ENCODE peak calls at places on chromosomes 13 and 19, in nine cellular contexts. L, H, K, M, E, Y, T, P and A are unnamed samples.

GRCh38 chr19:16876904-16877361 is 11.9 kb upstream of the F2RL3 start:
- DNase-seq in E (no peak), Y (no peak), L (no peak), K (no peak), M (no peak), H (no peak), P (no peak), T (no peak), A (no peak)

GRCh38 chr13:37587236-37587635 is 11.3 kb downstream of the POSTN start:
- DNase-seq in Y (no peak), M (no peak), L (no peak), P (no peak), H (no peak), T (no peak), E (no peak), K (no peak), A (no peak)

GRCh38 chr13:80195649-80196048 is 145.3 kb downstream of the SPRY2 start:
- DNase-seq in P (no peak), H (no peak), M (no peak), T (no peak), L (no peak), K (no peak), Y (no peak), E (no peak), A (no peak)

GRCh38 chr19:57314146-57314545 is 6.1 kb upstream of the ZNF543 start:
- DNase-seq in E (no peak), T (no peak), M (no peak), Y (no peak), L (no peak), K (no peak), P (no peak), H (no peak), A (no peak)

GRCh38 chr19:45126654-45127053 is 33.7 kb downstream of the PPP1R37 start:
- DNase-seq in H (no peak), E (no peak), P (no peak), K (no peak), M (no peak), T (no peak), L (no peak), Y (no peak), A (no peak)

GRCh38 chr19:42126565-42126964 is 5.7 kb downstream of the POU2F2 start:
- DNase-seq in M (no peak), H (no peak), T (no peak), L (no peak), P (no peak), E (no peak), Y (no peak), K (no peak), A (no peak)

GRCh38 chr19:42351079-42351735 is 25.8 kb downstream of the MEGF8 start:
- DNase-seq in Y (no peak), L (no peak), T (no peak), K (no peak), E (no peak), M (no peak), P (no peak), H (no peak), A (no peak)

GRCh38 chr19:46704379-46705076 is 12.4 kb downstream of the PRKD2 start:
- DNase-seq in P (peak; percentile 83), M (peak; percentile 75), H (peak; percentile 71), T (peak; percentile 95), Y (peak; percentile 50), K (peak; percentile 88), E (no peak), L (peak; percentile 91), A (no peak)

GRCh38 chr13:48155850-48156249 is 60.9 kb upstream of the MED4 start:
- DNase-seq in M (no peak), T (no peak), L (no peak), E (no peak), K (no peak), Y (no peak), H (no peak), P (no peak), A (peak; percentile 25)

GRCh38 chr13:44401577-44401976 is 28.0 kb downstream of the SERP2 start:
- DNase-seq in H (no peak), T (no peak), L (no peak), Y (no peak), K (no peak), P (no peak), E (no peak), M (no peak), A (no peak)

GRCh38 chr19:5313307-5313706 is 27.3 kb downstream of the PTPRS start:
- DNase-seq in T (peak; percentile 79), P (no peak), M (no peak), L (no peak), H (no peak), K (no peak), Y (peak; percentile 42), E (no peak), A (no peak)

GRCh38 chr13:82878536-82878935 is 1003.7 kb downstream of the SLITRK1 start:
- DNase-seq in M (no peak), P (no peak), K (no peak), L (no peak), H (no peak), T (no peak), Y (no peak), E (no peak), A (peak; percentile 62)

GRCh38 chr13:97944396-97945029 is 9.0 kb upstream of the IPO5 start:
- DNase-seq in K (no peak), P (no peak), H (no peak), M (no peak), E (no peak), L (no peak), Y (no peak), T (no peak), A (peak; percentile 33)

GRCh38 chr13:36148436-36148835 is 17.3 kb upstream of the DCLK1 start:
- DNase-seq in L (no peak), E (no peak), Y (no peak), T (no peak), H (no peak), K (no peak), P (no peak), M (no peak), A (no peak)

GRCh38 chr13:73608731-73609485 is 525.3 kb downstream of the KLF12 start:
- DNase-seq in T (no peak), H (no peak), Y (no peak), P (no peak), M (no peak), E (no peak), L (no peak), K (no peak), A (no peak)

GRCh38 chr19:12782424-12783225 is 7.3 kb upstream of the HOOK2 start:
- DNase-seq in L (peak; percentile 81), H (peak; percentile 84), Y (peak; percentile 67), T (peak; percentile 98), M (peak; percentile 90), K (peak; percentile 84), E (no peak), P (peak; percentile 62), A (no peak)

GRCh38 chr19:44024900-44025216 is 321 bp upstream of the ZNF222 start:
- DNase-seq in L (no peak), P (no peak), T (no peak), M (no peak), E (no peak), H (no peak), Y (no peak), K (no peak), A (no peak)

GRCh38 chr13:99422556-99423220 is 78.6 kb upstream of the TM9SF2 start:
- DNase-seq in K (no peak), H (no peak), T (no peak), M (no peak), E (no peak), Y (no peak), P (no peak), L (no peak), A (no peak)

GRCh38 chr19:53865523-53865917 is 2.2 kb upstream of the MYADM start:
- DNase-seq in T (no peak), K (no peak), Y (no peak), H (no peak), P (no peak), M (no peak), E (no peak), L (no peak), A (no peak)

GRCh38 chr19:45123440-45123850 is 30.5 kb downstream of the PPP1R37 start:
- DNase-seq in M (no peak), P (no peak), T (no peak), H (no peak), K (no peak), E (no peak), L (no peak), Y (peak; percentile 77), A (no peak)

DNA sequence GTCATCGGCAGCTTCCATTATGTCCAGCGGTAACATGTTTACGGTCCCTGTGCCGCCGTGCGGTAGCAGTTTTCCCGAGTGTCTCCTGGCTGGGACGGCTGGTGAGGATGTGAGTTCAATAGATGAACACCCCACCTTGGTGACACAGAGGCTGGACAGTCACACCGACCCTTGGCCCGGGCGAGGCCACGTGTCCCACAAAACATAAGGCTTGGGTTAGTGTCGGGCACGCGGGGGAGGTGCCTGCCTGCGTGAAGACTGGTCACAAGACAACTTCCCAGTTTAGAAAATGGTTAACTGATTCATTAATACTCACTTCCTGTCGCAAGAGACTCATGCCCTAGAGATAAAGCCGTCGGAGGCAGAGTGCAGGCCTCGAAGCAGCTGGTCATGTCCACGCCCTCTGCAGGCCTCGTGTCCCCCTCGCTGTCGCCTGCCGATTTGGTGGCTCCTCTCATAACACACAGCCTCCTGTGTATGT is 17.2 kb downstream of the RASA3 start:
- DNase-seq in L (no peak), K (peak; percentile 65), M (peak; percentile 16), H (no peak), P (no peak), T (peak; percentile 83), E (peak; percentile 41), Y (peak; percentile 6), A (peak; percentile 91)
- TF ChIP-seq CTCF in L (no peak), K (no peak), M (no peak), H (no peak), P (no peak), T (no peak), E (peak; percentile 27), Y (no peak), A (peak; percentile 53)

GRCh38 chr13:43229506-43229905 is 206.1 kb downstream of the DNAJC15 start:
- DNase-seq in T (no peak), M (no peak), K (no peak), H (no peak), L (no peak), Y (no peak), E (peak; percentile 43), P (no peak), A (peak; percentile 70)
- TF ChIP-seq CTCF in T (no peak), M (no peak), K (no peak), H (no peak), L (no peak), Y (no peak), E (no peak), P (no peak), A (no peak)

GRCh38 chr19:49224856-49225255 is 67.3 kb downstream of the TRPM4 start:
- DNase-seq in K (peak; percentile 68), P (no peak), Y (peak; percentile 86), E (no peak), T (no peak), L (no peak), M (no peak), H (no peak), A (peak; percentile 63)
- TF ChIP-seq CTCF in K (peak; percentile 41), P (peak; percentile 56), Y (peak; percentile 73), E (peak; percentile 43), T (peak; percentile 37), L (no peak), M (no peak), H (no peak), A (peak; percentile 74)

DNA sequence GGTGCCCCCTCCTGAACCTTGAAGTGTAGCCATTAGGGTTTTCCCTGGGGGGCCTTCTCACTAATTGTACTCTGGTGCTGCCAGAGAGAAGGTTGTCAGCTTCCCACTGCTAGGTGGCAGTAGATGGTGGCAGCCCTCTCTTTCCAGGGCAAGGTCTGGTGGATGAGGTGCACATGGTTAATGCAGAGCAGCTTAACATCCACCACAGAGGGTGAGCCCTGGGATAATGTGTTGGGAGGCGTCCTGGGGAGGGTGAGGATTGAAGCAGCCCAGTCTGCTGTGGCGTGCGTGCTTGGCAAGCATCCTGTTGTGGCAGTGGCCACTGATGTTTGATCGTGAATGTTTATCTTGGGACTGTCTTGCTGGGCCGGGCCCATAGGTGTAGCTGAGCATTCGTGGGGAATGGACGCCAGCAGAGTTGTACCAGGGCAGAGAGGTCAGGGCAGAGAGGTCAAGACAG is 5.8 kb downstream of the EGLN2 start:
- DNase-seq in P (no peak), H (no peak), E (no peak), T (no peak), Y (no peak), K (peak; percentile 25), M (no peak), L (no peak), A (no peak)
- TF ChIP-seq CTCF in P (no peak), H (no peak), E (peak; percentile 9), T (no peak), Y (no peak), K (no peak), M (no peak), L (no peak), A (peak; percentile 33)